ENCODE peak calls at places on chromosomes 11 and 22, in four cellular contexts. One of them, this sample, is unnamed.

GRCh38 chr11:57493507-57494503 is 21.7 kb downstream of the SLC43A1 start:
- DNase-seq in mesenchymal stem cell: peak; percentile 35
- DNase-seq in mesendoderm: peak; percentile 95
- DNase-seq in H9: peak; percentile 94
- DNase-seq in this sample: peak; percentile 48

GRCh38 chr11:18203723-18204122 is 31.1 kb downstream of the MRGPRX4 start:
- DNase-seq in mesenchymal stem cell: peak; percentile 16
- DNase-seq in mesendoderm: peak; percentile 78
- DNase-seq in H9: peak; percentile 80
- DNase-seq in this sample: peak; percentile 40

GRCh38 chr11:122656631-122657101 is 1.1 kb downstream of the UBASH3B start:
- DNase-seq in mesenchymal stem cell: peak; percentile 75
- DNase-seq in mesendoderm: peak; percentile 47
- DNase-seq in H9: peak; percentile 58
- DNase-seq in this sample: peak; percentile 32

GRCh38 chr22:17706451-17706900 is 67.8 kb downstream of the BID start:
- DNase-seq in mesenchymal stem cell: peak; percentile 97
- DNase-seq in mesendoderm: peak; percentile 78
- DNase-seq in H9: peak; percentile 41
- DNase-seq in this sample: no peak

GRCh38 chr22:45993143-45993692 is 16.3 kb upstream of the WNT7B start:
- DNase-seq in mesenchymal stem cell: no peak
- DNase-seq in mesendoderm: no peak
- DNase-seq in H9: no peak
- DNase-seq in this sample: no peak

GRCh38 chr11:8775341-8776133 is 92.9 kb downstream of the RPL27A start:
- DNase-seq in mesenchymal stem cell: no peak
- DNase-seq in mesendoderm: no peak
- DNase-seq in H9: no peak
- DNase-seq in this sample: no peak

GRCh38 chr22:28716686-28717085 is 24.9 kb downstream of the CHEK2 start:
- DNase-seq in mesenchymal stem cell: peak; percentile 11
- DNase-seq in mesendoderm: no peak
- DNase-seq in H9: no peak
- DNase-seq in this sample: no peak

GRCh38 chr11:17547051-17547577 is at the start of gene OTOG:
- DNase-seq in mesenchymal stem cell: no peak
- DNase-seq in mesendoderm: peak; percentile 94
- DNase-seq in H9: peak; percentile 96
- DNase-seq in this sample: peak; percentile 58

GRCh38 chr11:134052988-134053945 is 15.6 kb upstream of the JAM3 start:
- DNase-seq in mesenchymal stem cell: no peak
- DNase-seq in mesendoderm: no peak
- DNase-seq in H9: no peak
- DNase-seq in this sample: no peak

GRCh38 chr11:119000906-119001305 is 3.0 kb downstream of the CENATAC start:
- DNase-seq in mesenchymal stem cell: peak; percentile 23
- DNase-seq in mesendoderm: no peak
- DNase-seq in H9: no peak
- DNase-seq in this sample: no peak

GRCh38 chr11:123054301-123055065 is 7.5 kb downstream of the HSPA8 start:
- DNase-seq in mesenchymal stem cell: peak; percentile 79
- DNase-seq in mesendoderm: peak; percentile 84
- DNase-seq in H9: peak; percentile 42
- DNase-seq in this sample: peak; percentile 64

GRCh38 chr22:44361391-44362126 is 48.8 kb upstream of the SHISAL1 start:
- DNase-seq in mesenchymal stem cell: no peak
- DNase-seq in mesendoderm: no peak
- DNase-seq in H9: no peak
- DNase-seq in this sample: no peak
- H3K4ac ChIP-seq in mesenchymal stem cell: no peak overlapping the region
- H3K4ac ChIP-seq in mesendoderm: no peak overlapping the region
- H3K4ac ChIP-seq in H9: no peak overlapping the region
- H3K4ac ChIP-seq in this sample: no peak overlapping the region

GRCh38 chr11:12761029-12761428 is 86.8 kb downstream of the TEAD1 start:
- DNase-seq in mesenchymal stem cell: peak; percentile 52
- DNase-seq in mesendoderm: no peak
- DNase-seq in H9: no peak
- DNase-seq in this sample: no peak
- H2BK15ac ChIP-seq in mesenchymal stem cell: no peak overlapping the region
- H2BK15ac ChIP-seq in mesendoderm: no peak overlapping the region
- H2BK15ac ChIP-seq in H9: no peak overlapping the region
- H2BK15ac ChIP-seq in this sample: no peak overlapping the region

GRCh38 chr22:39467390-39467901 is 10.6 kb downstream of the MGAT3 start:
- DNase-seq in mesenchymal stem cell: no peak
- DNase-seq in mesendoderm: no peak
- DNase-seq in H9: no peak
- DNase-seq in this sample: no peak

GRCh38 chr22:39470462-39471335 is 13.9 kb downstream of the MGAT3 start:
- DNase-seq in mesenchymal stem cell: no peak
- DNase-seq in mesendoderm: no peak
- DNase-seq in H9: no peak
- DNase-seq in this sample: no peak

GRCh38 chr22:39469681-39470461 is 13.1 kb downstream of the MGAT3 start:
- DNase-seq in mesenchymal stem cell: no peak
- DNase-seq in mesendoderm: no peak
- DNase-seq in H9: no peak
- DNase-seq in this sample: no peak

GRCh38 chr22:39468487-39469325 is 11.9 kb downstream of the MGAT3 start:
- DNase-seq in mesenchymal stem cell: no peak
- DNase-seq in mesendoderm: no peak
- DNase-seq in H9: no peak
- DNase-seq in this sample: no peak

GRCh38 chr22:39469326-39469680 is 12.5 kb downstream of the MGAT3 start:
- DNase-seq in mesenchymal stem cell: no peak
- DNase-seq in mesendoderm: no peak
- DNase-seq in H9: no peak
- DNase-seq in this sample: no peak
- H3K79me1 ChIP-seq in mesenchymal stem cell: no peaks in the 10 kb centered on the region
- H3K79me1 ChIP-seq in mesendoderm: no peaks in the 10 kb centered on the region
- H3K79me1 ChIP-seq in H9: no peaks in the 10 kb centered on the region
- H3K79me1 ChIP-seq in this sample: peaks cover 13% of the 10 kb centered on the region

DNA sequence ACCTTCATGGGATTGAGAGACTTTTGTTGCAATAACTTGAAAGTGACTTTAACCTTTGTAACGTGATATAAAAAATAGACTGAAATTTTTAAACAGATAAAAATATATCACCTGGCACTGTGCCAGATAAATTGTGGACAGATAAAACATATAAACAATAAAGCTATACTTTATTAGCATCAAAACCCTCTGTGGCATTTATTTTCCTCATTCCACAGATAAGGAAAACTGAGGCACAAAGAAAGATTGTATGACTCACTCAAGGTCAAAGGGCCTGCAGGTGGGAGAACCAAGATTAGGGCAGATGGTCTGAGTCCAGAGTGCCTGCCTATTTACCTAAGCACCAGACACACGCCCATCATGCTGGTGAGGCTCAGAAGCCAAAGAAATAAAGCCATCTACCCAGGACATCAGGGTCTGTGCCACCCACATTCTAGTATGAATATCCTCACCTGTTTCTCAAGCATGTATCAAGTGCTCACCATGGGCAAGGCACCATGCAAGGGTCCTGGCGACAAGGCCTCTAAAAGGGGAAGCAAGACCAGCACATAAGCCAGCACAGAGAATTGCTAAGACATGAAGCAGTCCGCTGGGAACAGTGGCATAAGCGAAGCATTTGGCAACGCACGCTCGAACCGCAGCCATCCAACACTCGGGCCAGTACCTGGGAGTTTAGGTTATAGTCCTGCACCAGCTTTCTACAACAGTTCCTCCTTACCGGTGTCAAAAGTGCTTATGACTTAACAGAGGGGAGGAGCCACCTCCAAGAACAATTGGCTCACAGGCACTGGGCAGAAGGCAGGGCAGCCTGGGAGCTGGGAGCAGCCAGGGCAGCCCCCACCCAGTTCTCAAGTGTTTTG is 17.6 kb downstream of the MYH9 start:
- DNase-seq in mesenchymal stem cell: peak; percentile 68
- DNase-seq in mesendoderm: peak; percentile 73
- DNase-seq in H9: no peak
- DNase-seq in this sample: no peak
- H3K4ac ChIP-seq in mesenchymal stem cell: peak overlapping the region; percentile 11
- H3K4ac ChIP-seq in mesendoderm: no peak overlapping the region
- H3K4ac ChIP-seq in H9: no peak overlapping the region
- H3K4ac ChIP-seq in this sample: no peak overlapping the region

This sample was measured in neuronal stem cell.